ENCODE peak calls at places on chromosomes 4 and X, in six cellular contexts. R is fibroblast of pulmonary artery, S is HFF-Myc, U is heart right ventricle, I is mucosa of descending colon, M is fibroblast of mammary gland. L is an unnamed sample.

GRCh38 chr4:184826315-184827266 is 823 bp upstream of the ACSL1 start:
- DNase-seq in U (peak; percentile 50), S (no peak), R (no peak), I (peak; percentile 43), M (no peak), L (no peak)

GRCh38 chr4:152090543-152090942 is 329.7 kb upstream of the GATB start:
- DNase-seq in U (peak; percentile 18), I (no peak), M (peak; percentile 29), R (peak; percentile 55), S (no peak), L (no peak)

GRCh38 chr4:81635747-81636146 is 164.0 kb upstream of the RASGEF1B start:
- DNase-seq in U (no peak), I (peak; percentile 84), R (no peak), S (no peak), M (no peak), L (peak; percentile 5)

GRCh38 chr4:31918891-31919290 is 1198.7 kb downstream of the PCDH7 start:
- DNase-seq in R (peak; percentile 57), S (no peak), I (no peak), U (no peak), M (no peak), L (peak; percentile 57)

GRCh38 chrX:18938710-18939109 is 45.2 kb downstream of the PHKA2 start:
- DNase-seq in U (no peak), R (peak; percentile 3), I (no peak), M (no peak), S (no peak), L (peak; percentile 24)

GRCh38 chr4:47538516-47538915 is 53.4 kb downstream of the ATP10D start:
- DNase-seq in M (no peak), I (no peak), U (no peak), R (peak; percentile 32), S (no peak), L (peak; percentile 77)

GRCh38 chr4:182367153-182367552 is 124.0 kb downstream of the TENM3 start:
- DNase-seq in M (no peak), U (no peak), S (no peak), I (no peak), R (no peak), L (no peak)

GRCh38 chr4:15690020-15690809 is 8.6 kb downstream of the FAM200B start:
- DNase-seq in R (peak; percentile 97), U (no peak), S (peak; percentile 56), I (no peak), M (peak; percentile 81), L (peak; percentile 96)

DNA sequence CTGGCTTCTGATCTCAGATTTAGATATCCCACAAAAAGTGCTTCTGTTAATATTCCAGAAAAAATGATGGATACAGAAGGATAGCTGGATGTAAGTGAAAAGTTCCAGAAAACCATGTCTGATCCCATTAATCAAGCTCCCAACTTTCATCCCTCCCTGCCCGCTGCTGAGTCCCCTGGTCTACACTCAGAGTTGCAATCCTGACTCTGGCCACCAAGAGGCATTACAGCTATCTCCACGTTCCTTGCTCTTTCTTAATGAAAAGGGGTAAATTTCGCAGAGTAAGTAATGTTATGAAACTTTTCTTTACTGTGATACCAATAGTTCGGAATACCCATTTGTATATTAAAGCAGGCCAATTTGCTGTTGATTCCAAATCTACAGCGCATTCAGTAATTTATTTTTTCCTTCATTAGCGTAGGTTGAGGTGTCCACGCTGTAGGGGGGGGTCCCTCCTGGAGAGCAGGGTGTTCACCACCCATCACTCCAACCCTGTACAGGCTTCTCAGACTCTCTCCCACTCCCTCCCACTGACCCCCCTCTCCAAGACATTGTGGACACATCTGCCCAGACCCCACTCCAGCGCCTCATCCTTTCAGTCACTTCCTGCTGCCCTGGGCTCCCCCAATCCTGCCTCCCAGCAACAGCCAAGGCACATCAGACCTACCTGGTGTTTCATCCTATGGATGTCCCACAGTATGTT is 55.1 kb downstream of the RAB40A start:
- DNase-seq in S (no peak), R (peak; percentile 67), M (peak; percentile 69), I (peak; percentile 12), U (no peak), L (peak; percentile 72)
- TF ChIP-seq CTCF in S (peak; percentile 18), R (peak; percentile 55), M (peak; percentile 63), I (no peak), U (peak; percentile 32), L (peak; percentile 63)

GRCh38 chrX:84362184-84362838 is 139.9 kb downstream of the HDX start:
- DNase-seq in M (peak; percentile 38), R (peak; percentile 40), I (no peak), S (no peak), U (no peak), L (peak; percentile 69)

GRCh38 chrX:84363674-84364073 is 138.6 kb downstream of the HDX start:
- DNase-seq in S (no peak), I (no peak), M (peak; percentile 16), U (no peak), R (peak; percentile 1), L (peak; percentile 32)

DNA sequence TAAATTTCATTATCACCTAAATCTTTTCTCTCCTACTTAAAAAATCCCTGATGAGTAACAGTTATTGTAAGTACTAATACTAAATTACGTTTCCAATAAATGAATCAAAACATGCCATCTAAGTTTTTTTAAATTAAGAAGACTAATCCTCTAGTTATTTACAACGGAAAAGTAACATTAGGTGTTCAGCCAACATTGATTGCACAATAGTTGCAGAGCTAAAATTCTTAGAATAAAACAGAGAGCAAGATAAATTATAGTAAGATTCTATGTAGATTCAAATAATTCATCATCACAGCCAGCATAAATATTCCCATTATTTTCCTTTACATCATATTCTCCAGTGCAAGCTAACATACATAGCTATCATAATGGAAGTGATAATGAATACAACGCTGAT is 139.2 kb downstream of the HDX start:
- DNase-seq in S (no peak), U (no peak), M (peak; percentile 52), I (no peak), R (peak; percentile 26), L (no peak)
- H3K4me3 ChIP-seq in S (no peak overlapping the region), U (no peak overlapping the region), M (no peak overlapping the region), I (no peak overlapping the region), R (no peak overlapping the region), L (no peak overlapping the region)

DNA sequence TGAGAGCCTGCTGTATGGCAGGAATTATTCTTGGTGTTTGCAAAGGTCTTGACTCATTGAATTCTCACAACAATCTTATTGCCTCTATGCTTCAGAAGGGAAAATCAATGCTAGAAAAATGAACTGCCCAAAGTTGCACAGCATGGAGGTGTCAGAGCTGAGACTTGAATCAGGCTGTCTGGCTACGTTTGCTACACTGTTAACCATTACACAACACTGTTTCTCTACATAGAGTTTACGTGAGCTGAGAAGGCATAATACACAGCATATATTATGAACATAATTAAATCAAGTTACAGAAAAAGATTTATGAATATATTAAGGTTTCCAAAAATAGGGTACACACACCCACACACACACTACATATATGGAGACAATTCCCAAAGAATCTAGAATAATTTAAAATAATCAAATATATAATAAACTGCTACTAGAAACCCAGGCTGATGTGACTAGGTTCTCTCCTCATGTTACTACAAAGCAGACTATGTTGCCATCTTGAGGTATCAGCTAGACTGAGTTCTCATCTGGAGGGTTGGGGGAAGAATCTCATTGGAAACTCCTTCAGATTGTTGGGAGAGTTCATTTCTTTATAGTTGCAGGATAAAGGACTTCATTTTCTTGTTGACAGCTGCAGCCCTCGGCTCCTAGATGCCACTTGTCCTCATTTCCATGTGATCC is 1270.5 kb downstream of the ARAP2 start:
- DNase-seq in U (no peak), M (no peak), I (no peak), R (no peak), S (no peak), L (no peak)
- TF ChIP-seq CTCF in U (no peak), M (no peak), I (no peak), R (no peak), S (no peak), L (no peak)

DNA sequence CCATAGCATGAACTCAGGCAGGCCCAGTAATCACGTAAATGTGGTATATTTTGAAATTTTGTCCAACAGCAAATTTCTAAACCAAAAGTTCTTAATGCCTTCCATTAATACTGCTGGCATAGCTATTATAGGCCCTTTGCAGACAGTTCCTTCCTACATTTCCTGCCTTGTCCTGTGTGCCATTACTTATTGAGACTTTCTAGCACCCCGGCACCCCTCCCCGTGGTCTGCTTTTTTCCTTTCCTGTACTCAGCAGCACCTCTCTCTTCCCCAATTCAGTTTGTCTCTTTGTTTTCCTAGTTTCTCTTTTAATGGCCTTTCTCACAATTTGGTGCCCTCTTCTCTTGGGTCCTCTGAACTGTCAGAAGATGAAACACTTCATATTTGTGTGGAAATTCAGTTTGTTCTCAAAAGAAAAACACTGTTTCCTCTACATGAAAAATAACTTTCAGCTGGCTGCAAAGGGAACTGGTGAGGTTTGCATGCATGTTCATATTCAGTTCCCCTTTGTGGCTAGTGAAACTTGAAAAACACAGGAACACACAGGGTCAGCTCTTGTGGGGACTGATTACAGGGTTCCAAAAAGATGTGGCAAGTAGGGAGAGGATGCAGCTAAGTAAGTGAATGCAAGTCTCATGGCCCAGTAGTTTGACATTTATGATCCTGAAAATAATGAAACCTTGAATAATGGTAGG is 17.1 kb downstream of the GPR34 start:
- DNase-seq in S (no peak), R (no peak), M (no peak), U (no peak), I (no peak), L (no peak)
- H3K4me3 ChIP-seq in S (no peak overlapping the region), R (no peak overlapping the region), M (no peak overlapping the region), U (no peak overlapping the region), I (no peak overlapping the region), L (no peak overlapping the region)

GRCh38 chr4:76624271-76624681 is 189.2 kb downstream of the SHROOM3 start:
- DNase-seq in I (peak; percentile 32), U (no peak), S (peak; percentile 89), M (peak; percentile 94), R (peak; percentile 93), L (peak; percentile 95)

GRCh38 chr4:76623217-76624060 is 188.4 kb downstream of the SHROOM3 start:
- DNase-seq in U (no peak), I (peak; percentile 41), M (no peak), R (no peak), S (no peak), L (no peak)

GRCh38 chr4:76625316-76625715 is 190.3 kb downstream of the SHROOM3 start:
- DNase-seq in S (no peak), M (no peak), I (no peak), U (no peak), R (no peak), L (no peak)

GRCh38 chr4:76630748-76631147 is 195.7 kb downstream of the SHROOM3 start:
- DNase-seq in I (no peak), R (no peak), M (no peak), U (no peak), S (no peak), L (no peak)

GRCh38 chr4:76626686-76627465 is 191.8 kb downstream of the SHROOM3 start:
- DNase-seq in I (no peak), M (peak; percentile 29), S (no peak), R (peak; percentile 38), U (no peak), L (peak; percentile 54)
- TF ChIP-seq CTCF in I (no peak), M (peak; percentile 39), S (peak; percentile 48), R (peak; percentile 46), U (peak; percentile 31), L (peak; percentile 68)

L was measured in choroid plexus epithelial cell.